ENCODE peak calls at places on chromosomes 3 and 15, in seven cellular contexts. One of them, this sample, is unnamed.

GRCh38 chr15:28919201-28919627 is 33.4 kb downstream of the APBA2 start:
- DNase-seq in astrocyte of the spinal cord: no peak
- DNase-seq in NCI-H524: peak
- DNase-seq in left ventricle myocardium superior: no peak
- DNase-seq in stimulated activated CD4-positive, alpha-beta T cell treated with anti-CD3 and anti-CD28 coated beads, Interleukin-15, amount 100 ng/mL, for 1 hour: peak
- DNase-seq in T follicular helper cell: no peak
- DNase-seq in WTC11: peak
- DNase-seq in this sample: peak

GRCh38 chr15:74424901-74425528 is 8.7 kb downstream of the SEMA7A start:
- DNase-seq in astrocyte of the spinal cord: no peak
- DNase-seq in NCI-H524: no peak
- DNase-seq in left ventricle myocardium superior: no peak
- DNase-seq in stimulated activated CD4-positive, alpha-beta T cell treated with anti-CD3 and anti-CD28 coated beads, Interleukin-15, amount 100 ng/mL, for 1 hour: no peak
- DNase-seq in T follicular helper cell: no peak
- DNase-seq in WTC11: no peak
- DNase-seq in this sample: no peak

GRCh38 chr3:175150812-175151411 is 291.8 kb downstream of the NAALADL2 start:
- DNase-seq in astrocyte of the spinal cord: peak
- DNase-seq in NCI-H524: peak
- DNase-seq in left ventricle myocardium superior: no peak
- DNase-seq in stimulated activated CD4-positive, alpha-beta T cell treated with anti-CD3 and anti-CD28 coated beads, Interleukin-15, amount 100 ng/mL, for 1 hour: no peak
- DNase-seq in T follicular helper cell: no peak
- DNase-seq in WTC11: no peak
- DNase-seq in this sample: no peak

GRCh38 chr3:64493149-64493548 is 194.7 kb downstream of the ADAMTS9 start:
- DNase-seq in astrocyte of the spinal cord: no peak
- DNase-seq in NCI-H524: no peak
- DNase-seq in left ventricle myocardium superior: no peak
- DNase-seq in stimulated activated CD4-positive, alpha-beta T cell treated with anti-CD3 and anti-CD28 coated beads, Interleukin-15, amount 100 ng/mL, for 1 hour: no peak
- DNase-seq in T follicular helper cell: no peak
- DNase-seq in WTC11: no peak
- DNase-seq in this sample: no peak

GRCh38 chr3:137768021-137768360 is 3.9 kb downstream of the SOX14 start:
- DNase-seq in astrocyte of the spinal cord: no peak
- DNase-seq in NCI-H524: no peak
- DNase-seq in left ventricle myocardium superior: no peak
- DNase-seq in stimulated activated CD4-positive, alpha-beta T cell treated with anti-CD3 and anti-CD28 coated beads, Interleukin-15, amount 100 ng/mL, for 1 hour: no peak
- DNase-seq in T follicular helper cell: no peak
- DNase-seq in WTC11: peak
- DNase-seq in this sample: no peak

GRCh38 chr3:143436231-143436930 is 316.8 kb downstream of the CHST2 start:
- DNase-seq in astrocyte of the spinal cord: no peak
- DNase-seq in NCI-H524: no peak
- DNase-seq in left ventricle myocardium superior: no peak
- DNase-seq in stimulated activated CD4-positive, alpha-beta T cell treated with anti-CD3 and anti-CD28 coated beads, Interleukin-15, amount 100 ng/mL, for 1 hour: no peak
- DNase-seq in T follicular helper cell: no peak
- DNase-seq in WTC11: no peak
- DNase-seq in this sample: no peak

GRCh38 chr3:111895079-111895478 is 36.0 kb downstream of the PHLDB2 start:
- DNase-seq in astrocyte of the spinal cord: peak
- DNase-seq in NCI-H524: peak
- DNase-seq in left ventricle myocardium superior: no peak
- DNase-seq in stimulated activated CD4-positive, alpha-beta T cell treated with anti-CD3 and anti-CD28 coated beads, Interleukin-15, amount 100 ng/mL, for 1 hour: no peak
- DNase-seq in T follicular helper cell: no peak
- DNase-seq in WTC11: no peak
- DNase-seq in this sample: peak

GRCh38 chr3:93989241-93989640 is 9.3 kb downstream of the ARL13B start:
- DNase-seq in astrocyte of the spinal cord: no peak
- DNase-seq in NCI-H524: no peak
- DNase-seq in left ventricle myocardium superior: no peak
- DNase-seq in stimulated activated CD4-positive, alpha-beta T cell treated with anti-CD3 and anti-CD28 coated beads, Interleukin-15, amount 100 ng/mL, for 1 hour: no peak
- DNase-seq in T follicular helper cell: no peak
- DNase-seq in WTC11: no peak
- DNase-seq in this sample: no peak

GRCh38 chr3:12947504-12948369 is 106.4 kb upstream of the RPL32 start:
- DNase-seq in astrocyte of the spinal cord: peak
- DNase-seq in NCI-H524: no peak
- DNase-seq in left ventricle myocardium superior: peak
- DNase-seq in stimulated activated CD4-positive, alpha-beta T cell treated with anti-CD3 and anti-CD28 coated beads, Interleukin-15, amount 100 ng/mL, for 1 hour: no peak
- DNase-seq in T follicular helper cell: no peak
- DNase-seq in WTC11: no peak
- DNase-seq in this sample: peak

GRCh38 chr3:13708301-13708700 is 159.4 kb downstream of the FBLN2 start:
- DNase-seq in astrocyte of the spinal cord: no peak
- DNase-seq in NCI-H524: no peak
- DNase-seq in left ventricle myocardium superior: no peak
- DNase-seq in stimulated activated CD4-positive, alpha-beta T cell treated with anti-CD3 and anti-CD28 coated beads, Interleukin-15, amount 100 ng/mL, for 1 hour: no peak
- DNase-seq in T follicular helper cell: no peak
- DNase-seq in WTC11: peak
- DNase-seq in this sample: no peak

GRCh38 chr3:115072265-115073008 is 74.7 kb downstream of the ZBTB20 start:
- DNase-seq in astrocyte of the spinal cord: peak
- DNase-seq in NCI-H524: no peak
- DNase-seq in left ventricle myocardium superior: no peak
- DNase-seq in stimulated activated CD4-positive, alpha-beta T cell treated with anti-CD3 and anti-CD28 coated beads, Interleukin-15, amount 100 ng/mL, for 1 hour: no peak
- DNase-seq in T follicular helper cell: no peak
- DNase-seq in WTC11: no peak
- DNase-seq in this sample: no peak

GRCh38 chr3:114861666-114862065 is 285.4 kb downstream of the ZBTB20 start:
- DNase-seq in astrocyte of the spinal cord: no peak
- DNase-seq in NCI-H524: peak
- DNase-seq in left ventricle myocardium superior: no peak
- DNase-seq in stimulated activated CD4-positive, alpha-beta T cell treated with anti-CD3 and anti-CD28 coated beads, Interleukin-15, amount 100 ng/mL, for 1 hour: no peak
- DNase-seq in T follicular helper cell: no peak
- DNase-seq in WTC11: no peak
- DNase-seq in this sample: no peak

GRCh38 chr15:87492321-87492720 is 764.2 kb downstream of the NTRK3 start:
- DNase-seq in astrocyte of the spinal cord: no peak
- DNase-seq in NCI-H524: no peak
- DNase-seq in left ventricle myocardium superior: no peak
- DNase-seq in stimulated activated CD4-positive, alpha-beta T cell treated with anti-CD3 and anti-CD28 coated beads, Interleukin-15, amount 100 ng/mL, for 1 hour: no peak
- DNase-seq in T follicular helper cell: no peak
- DNase-seq in WTC11: no peak
- DNase-seq in this sample: no peak

GRCh38 chr3:38458796-38459498 is 5.3 kb downstream of the ACVR2B start:
- DNase-seq in astrocyte of the spinal cord: peak
- DNase-seq in NCI-H524: no peak
- DNase-seq in left ventricle myocardium superior: peak
- DNase-seq in stimulated activated CD4-positive, alpha-beta T cell treated with anti-CD3 and anti-CD28 coated beads, Interleukin-15, amount 100 ng/mL, for 1 hour: no peak
- DNase-seq in T follicular helper cell: no peak
- DNase-seq in WTC11: no peak
- DNase-seq in this sample: no peak

GRCh38 chr3:183371672-183371968 is 56.8 kb downstream of the MCF2L2 start:
- DNase-seq in astrocyte of the spinal cord: peak
- DNase-seq in NCI-H524: no peak
- DNase-seq in left ventricle myocardium superior: no peak
- DNase-seq in stimulated activated CD4-positive, alpha-beta T cell treated with anti-CD3 and anti-CD28 coated beads, Interleukin-15, amount 100 ng/mL, for 1 hour: no peak
- DNase-seq in T follicular helper cell: no peak
- DNase-seq in WTC11: no peak
- DNase-seq in this sample: no peak

GRCh38 chr15:98067339-98067738 is 106.8 kb downstream of the ARRDC4 start:
- DNase-seq in astrocyte of the spinal cord: no peak
- DNase-seq in NCI-H524: peak
- DNase-seq in left ventricle myocardium superior: no peak
- DNase-seq in stimulated activated CD4-positive, alpha-beta T cell treated with anti-CD3 and anti-CD28 coated beads, Interleukin-15, amount 100 ng/mL, for 1 hour: no peak
- DNase-seq in T follicular helper cell: no peak
- DNase-seq in WTC11: no peak
- DNase-seq in this sample: no peak

GRCh38 chr15:67004142-67004541 is 61.3 kb upstream of the SMAD3 start:
- DNase-seq in astrocyte of the spinal cord: no peak
- DNase-seq in NCI-H524: no peak
- DNase-seq in left ventricle myocardium superior: no peak
- DNase-seq in stimulated activated CD4-positive, alpha-beta T cell treated with anti-CD3 and anti-CD28 coated beads, Interleukin-15, amount 100 ng/mL, for 1 hour: no peak
- DNase-seq in T follicular helper cell: no peak
- DNase-seq in WTC11: no peak
- DNase-seq in this sample: no peak

GRCh38 chr3:133578548-133579191 is 5.2 kb downstream of the CDV3 start:
- DNase-seq in astrocyte of the spinal cord: peak
- DNase-seq in NCI-H524: no peak
- DNase-seq in left ventricle myocardium superior: no peak
- DNase-seq in stimulated activated CD4-positive, alpha-beta T cell treated with anti-CD3 and anti-CD28 coated beads, Interleukin-15, amount 100 ng/mL, for 1 hour: no peak
- DNase-seq in T follicular helper cell: no peak
- DNase-seq in WTC11: no peak
- DNase-seq in this sample: peak

GRCh38 chr3:20038679-20039078 is 1.6 kb upstream of the KAT2B start:
- DNase-seq in astrocyte of the spinal cord: no peak
- DNase-seq in NCI-H524: no peak
- DNase-seq in left ventricle myocardium superior: no peak
- DNase-seq in stimulated activated CD4-positive, alpha-beta T cell treated with anti-CD3 and anti-CD28 coated beads, Interleukin-15, amount 100 ng/mL, for 1 hour: no peak
- DNase-seq in T follicular helper cell: no peak
- DNase-seq in WTC11: no peak
- DNase-seq in this sample: no peak

GRCh38 chr3:9903238-9903624 is 583 bp downstream of the IL17RE start:
- DNase-seq in astrocyte of the spinal cord: peak
- DNase-seq in NCI-H524: no peak
- DNase-seq in left ventricle myocardium superior: no peak
- DNase-seq in stimulated activated CD4-positive, alpha-beta T cell treated with anti-CD3 and anti-CD28 coated beads, Interleukin-15, amount 100 ng/mL, for 1 hour: no peak
- DNase-seq in T follicular helper cell: no peak
- DNase-seq in WTC11: no peak
- DNase-seq in this sample: no peak

GRCh38 chr15:49556437-49556836 is 64.2 kb downstream of the FAM227B start:
- DNase-seq in astrocyte of the spinal cord: no peak
- DNase-seq in NCI-H524: no peak
- DNase-seq in left ventricle myocardium superior: no peak
- DNase-seq in stimulated activated CD4-positive, alpha-beta T cell treated with anti-CD3 and anti-CD28 coated beads, Interleukin-15, amount 100 ng/mL, for 1 hour: no peak
- DNase-seq in T follicular helper cell: no peak
- DNase-seq in WTC11: no peak
- DNase-seq in this sample: no peak

GRCh38 chr15:77685082-77685815 is 52.5 kb upstream of the LINGO1 start:
- DNase-seq in astrocyte of the spinal cord: no peak
- DNase-seq in NCI-H524: no peak
- DNase-seq in left ventricle myocardium superior: no peak
- DNase-seq in stimulated activated CD4-positive, alpha-beta T cell treated with anti-CD3 and anti-CD28 coated beads, Interleukin-15, amount 100 ng/mL, for 1 hour: no peak
- DNase-seq in T follicular helper cell: no peak
- DNase-seq in WTC11: no peak
- DNase-seq in this sample: no peak

GRCh38 chr3:16297991-16298885 is 33.2 kb downstream of the OXNAD1 start:
- DNase-seq in astrocyte of the spinal cord: no peak
- DNase-seq in NCI-H524: no peak
- DNase-seq in left ventricle myocardium superior: no peak
- DNase-seq in stimulated activated CD4-positive, alpha-beta T cell treated with anti-CD3 and anti-CD28 coated beads, Interleukin-15, amount 100 ng/mL, for 1 hour: no peak
- DNase-seq in T follicular helper cell: no peak
- DNase-seq in WTC11: no peak
- DNase-seq in this sample: no peak

GRCh38 chr3:119235151-119235550 is 5.5 kb downstream of the B4GALT4 start:
- DNase-seq in astrocyte of the spinal cord: peak
- DNase-seq in NCI-H524: no peak
- DNase-seq in left ventricle myocardium superior: no peak
- DNase-seq in stimulated activated CD4-positive, alpha-beta T cell treated with anti-CD3 and anti-CD28 coated beads, Interleukin-15, amount 100 ng/mL, for 1 hour: no peak
- DNase-seq in T follicular helper cell: no peak
- DNase-seq in WTC11: no peak
- DNase-seq in this sample: no peak

GRCh38 chr3:146504546-146505197 is 35.3 kb upstream of the PLSCR2 start:
- DNase-seq in astrocyte of the spinal cord: no peak
- DNase-seq in NCI-H524: no peak
- DNase-seq in left ventricle myocardium superior: no peak
- DNase-seq in stimulated activated CD4-positive, alpha-beta T cell treated with anti-CD3 and anti-CD28 coated beads, Interleukin-15, amount 100 ng/mL, for 1 hour: no peak
- DNase-seq in T follicular helper cell: no peak
- DNase-seq in WTC11: no peak
- DNase-seq in this sample: peak

GRCh38 chr3:184791134-184791533 is 20.8 kb upstream of the VPS8 start:
- DNase-seq in astrocyte of the spinal cord: no peak
- DNase-seq in NCI-H524: no peak
- DNase-seq in left ventricle myocardium superior: no peak
- DNase-seq in stimulated activated CD4-positive, alpha-beta T cell treated with anti-CD3 and anti-CD28 coated beads, Interleukin-15, amount 100 ng/mL, for 1 hour: no peak
- DNase-seq in T follicular helper cell: no peak
- DNase-seq in WTC11: no peak
- DNase-seq in this sample: no peak

GRCh38 chr15:69104050-69104750 is 56.2 kb upstream of the GLCE start:
- DNase-seq in astrocyte of the spinal cord: no peak
- DNase-seq in NCI-H524: no peak
- DNase-seq in left ventricle myocardium superior: no peak
- DNase-seq in stimulated activated CD4-positive, alpha-beta T cell treated with anti-CD3 and anti-CD28 coated beads, Interleukin-15, amount 100 ng/mL, for 1 hour: no peak
- DNase-seq in T follicular helper cell: no peak
- DNase-seq in WTC11: no peak
- DNase-seq in this sample: no peak

GRCh38 chr15:27175479-27176153 is 204.6 kb downstream of the GABRG3 start:
- DNase-seq in astrocyte of the spinal cord: no peak
- DNase-seq in NCI-H524: no peak
- DNase-seq in left ventricle myocardium superior: no peak
- DNase-seq in stimulated activated CD4-positive, alpha-beta T cell treated with anti-CD3 and anti-CD28 coated beads, Interleukin-15, amount 100 ng/mL, for 1 hour: no peak
- DNase-seq in T follicular helper cell: no peak
- DNase-seq in WTC11: no peak
- DNase-seq in this sample: peak

GRCh38 chr3:76212679-76213078 is 427.3 kb upstream of the ZNF717 start:
- DNase-seq in astrocyte of the spinal cord: no peak
- DNase-seq in NCI-H524: no peak
- DNase-seq in left ventricle myocardium superior: no peak
- DNase-seq in stimulated activated CD4-positive, alpha-beta T cell treated with anti-CD3 and anti-CD28 coated beads, Interleukin-15, amount 100 ng/mL, for 1 hour: no peak
- DNase-seq in T follicular helper cell: no peak
- DNase-seq in WTC11: no peak
- DNase-seq in this sample: no peak

GRCh38 chr15:82566690-82567089 is 26.4 kb upstream of the RPS17 start:
- DNase-seq in astrocyte of the spinal cord: no peak
- DNase-seq in NCI-H524: no peak
- DNase-seq in left ventricle myocardium superior: no peak
- DNase-seq in stimulated activated CD4-positive, alpha-beta T cell treated with anti-CD3 and anti-CD28 coated beads, Interleukin-15, amount 100 ng/mL, for 1 hour: no peak
- DNase-seq in T follicular helper cell: no peak
- DNase-seq in WTC11: no peak
- DNase-seq in this sample: no peak

GRCh38 chr3:25556504-25556903 is 108.2 kb downstream of the TOP2B start:
- DNase-seq in astrocyte of the spinal cord: no peak
- DNase-seq in NCI-H524: no peak
- DNase-seq in left ventricle myocardium superior: no peak
- DNase-seq in stimulated activated CD4-positive, alpha-beta T cell treated with anti-CD3 and anti-CD28 coated beads, Interleukin-15, amount 100 ng/mL, for 1 hour: no peak
- DNase-seq in T follicular helper cell: no peak
- DNase-seq in WTC11: no peak
- DNase-seq in this sample: no peak

GRCh38 chr3:60610441-60611112 is 640.7 kb downstream of the FHIT start:
- DNase-seq in astrocyte of the spinal cord: peak
- DNase-seq in NCI-H524: peak
- DNase-seq in left ventricle myocardium superior: peak
- DNase-seq in stimulated activated CD4-positive, alpha-beta T cell treated with anti-CD3 and anti-CD28 coated beads, Interleukin-15, amount 100 ng/mL, for 1 hour: no peak
- DNase-seq in T follicular helper cell: no peak
- DNase-seq in WTC11: no peak
- DNase-seq in this sample: no peak

GRCh38 chr3:11803977-11804903 is 42.4 kb downstream of the TAMM41 start:
- DNase-seq in astrocyte of the spinal cord: peak
- DNase-seq in NCI-H524: peak
- DNase-seq in left ventricle myocardium superior: peak
- DNase-seq in stimulated activated CD4-positive, alpha-beta T cell treated with anti-CD3 and anti-CD28 coated beads, Interleukin-15, amount 100 ng/mL, for 1 hour: no peak
- DNase-seq in T follicular helper cell: peak
- DNase-seq in WTC11: peak
- DNase-seq in this sample: peak

GRCh38 chr15:52010633-52011595 is 8.1 kb upstream of the MAPK6 start:
- DNase-seq in astrocyte of the spinal cord: peak
- DNase-seq in NCI-H524: no peak
- DNase-seq in left ventricle myocardium superior: no peak
- DNase-seq in stimulated activated CD4-positive, alpha-beta T cell treated with anti-CD3 and anti-CD28 coated beads, Interleukin-15, amount 100 ng/mL, for 1 hour: peak
- DNase-seq in T follicular helper cell: no peak
- DNase-seq in WTC11: no peak
- DNase-seq in this sample: no peak

This sample was measured in GM23338.